ENCODE peak calls at places on chromosomes 2 and 18, in seven cellular contexts. T is H1, M is SK-N-SH, X is GM12878, Z is HCT116, O is K562, E is HepG2. F is an unnamed sample.

GRCh38 chr2:71748227-71748626 is 294.9 kb downstream of the DYSF start:
- DNase-seq in T (no peak), X (no peak), E (no peak), O (peak; percentile 87), M (no peak), Z (no peak), F (no peak)

GRCh38 chr2:196225213-196225612 is 53.8 kb upstream of the STK17B start:
- DNase-seq in Z (no peak), O (no peak), X (no peak), M (no peak), T (no peak), E (no peak), F (no peak)

GRCh38 chr18:27004056-27004829 is 138.7 kb upstream of the AQP4 start:
- DNase-seq in E (no peak), X (no peak), M (peak; percentile 33), T (no peak), Z (peak; percentile 2), O (no peak), F (peak; percentile 21)

GRCh38 chr2:45567974-45568789 is 42.9 kb downstream of the SRBD1 start:
- DNase-seq in M (no peak), E (no peak), O (peak; percentile 34), X (peak; percentile 85), Z (no peak), T (no peak), F (no peak)

GRCh38 chr18:73245345-73245744 is 377.6 kb upstream of the NETO1 start:
- DNase-seq in X (no peak), T (peak; percentile 47), E (no peak), Z (no peak), O (no peak), M (no peak), F (no peak)

GRCh38 chr2:226788881-226789485 is 10.6 kb downstream of the IRS1 start:
- DNase-seq in E (no peak), O (no peak), X (no peak), M (no peak), T (no peak), Z (no peak), F (no peak)

GRCh38 chr2:74457129-74457548 is 1.1 kb upstream of the WBP1 start:
- DNase-seq in X (no peak), M (no peak), O (no peak), E (no peak), T (no peak), Z (no peak), F (no peak)

GRCh38 chr18:70662588-70662987 is 373.7 kb downstream of the SOCS6 start:
- DNase-seq in X (no peak), T (no peak), M (no peak), E (no peak), Z (no peak), O (no peak), F (no peak)

GRCh38 chr2:29618024-29618423 is 303.4 kb downstream of the ALK start:
- DNase-seq in Z (no peak), X (no peak), E (peak; percentile 9), T (no peak), M (no peak), O (no peak), F (no peak)

GRCh38 chr2:120436885-120437603 is 91.1 kb downstream of the INHBB start:
- DNase-seq in M (peak; percentile 66), E (peak; percentile 80), X (no peak), Z (peak; percentile 50), T (peak; percentile 88), O (peak; percentile 40), F (peak; percentile 64)

GRCh38 chr2:160208662-160209229 is 8.7 kb upstream of the ITGB6 start:
- DNase-seq in E (no peak), T (no peak), X (no peak), Z (no peak), M (no peak), O (no peak), F (no peak)

GRCh38 chr2:96514521-96514920 is 9.4 kb upstream of the NEURL3 start:
- DNase-seq in Z (no peak), O (no peak), E (no peak), X (no peak), T (no peak), M (no peak), F (no peak)

GRCh38 chr2:200863655-200864205 is 728 bp downstream of the CLK1 start:
- DNase-seq in X (no peak), T (no peak), O (no peak), Z (no peak), M (no peak), E (no peak), F (no peak)

GRCh38 chr2:98465456-98466201 is 21.0 kb downstream of the INPP4A start:
- DNase-seq in E (no peak), T (no peak), O (peak; percentile 86), M (peak; percentile 83), X (peak; percentile 91), Z (no peak), F (no peak)

GRCh38 chr18:51193621-51194287 is 3.7 kb downstream of the MEX3C start:
- DNase-seq in Z (no peak), X (no peak), T (no peak), M (no peak), O (no peak), E (no peak), F (no peak)

GRCh38 chr2:232688201-232688600 is 8.9 kb upstream of the GIGYF2 start:
- DNase-seq in M (no peak), Z (no peak), T (no peak), E (no peak), X (no peak), O (no peak), F (no peak)

GRCh38 chr2:232687382-232688160 is 9.6 kb upstream of the GIGYF2 start:
- DNase-seq in M (no peak), O (no peak), Z (no peak), T (no peak), X (no peak), E (no peak), F (no peak)

GRCh38 chr2:232683368-232683767 is 13.8 kb upstream of the GIGYF2 start:
- DNase-seq in Z (no peak), O (no peak), X (no peak), E (no peak), T (no peak), M (no peak), F (peak; percentile 13)

GRCh38 chr2:232693344-232693743 is 3.8 kb upstream of the GIGYF2 start:
- DNase-seq in M (no peak), O (no peak), E (no peak), T (no peak), Z (no peak), X (no peak), F (no peak)

GRCh38 chr2:232689152-232689910 is 7.8 kb upstream of the GIGYF2 start:
- DNase-seq in T (no peak), X (no peak), M (peak; percentile 60), Z (no peak), O (peak; percentile 11), E (no peak), F (no peak)
- TF ChIP-seq JUND in T (no peak), X (no peak), M (no peak), Z (no peak), O (no peak), E (no peak), F (no peak)

GRCh38 chr2:109348645-109349554 is 219.9 kb downstream of the SH3RF3 start:
- DNase-seq in X (no peak), M (no peak), T (peak; percentile 37), O (no peak), Z (no peak), E (no peak), F (no peak)
- TF ChIP-seq JUND in X (no peak), M (no peak), T (no peak), O (no peak), Z (no peak), E (no peak), F (no peak)

DNA sequence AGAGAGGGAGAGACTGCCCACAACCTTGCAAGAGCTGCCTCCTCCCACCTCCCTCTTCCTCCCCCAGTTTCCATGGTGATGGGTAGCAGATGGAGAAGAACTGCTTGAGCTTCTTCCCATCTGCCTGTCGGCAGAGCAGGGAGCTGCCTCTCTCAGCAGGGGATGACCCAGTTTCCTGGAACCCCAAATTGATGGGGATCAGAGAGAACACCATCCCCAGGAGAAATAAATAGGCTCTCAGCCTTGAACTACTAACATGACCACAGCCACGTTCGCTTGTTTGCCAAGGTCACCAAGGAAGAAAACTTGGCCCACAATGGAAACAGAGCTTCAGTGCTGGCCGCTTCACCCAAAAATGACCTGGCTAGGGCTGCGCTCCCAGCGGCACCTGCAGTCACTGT is 82.2 kb downstream of the ADD2 start:
- DNase-seq in X (no peak), T (no peak), O (peak; percentile 59), E (no peak), Z (no peak), M (no peak), F (no peak)
- TF ChIP-seq JUND in X (no peak), T (no peak), O (no peak), E (no peak), Z (no peak), M (no peak), F (no peak)

DNA sequence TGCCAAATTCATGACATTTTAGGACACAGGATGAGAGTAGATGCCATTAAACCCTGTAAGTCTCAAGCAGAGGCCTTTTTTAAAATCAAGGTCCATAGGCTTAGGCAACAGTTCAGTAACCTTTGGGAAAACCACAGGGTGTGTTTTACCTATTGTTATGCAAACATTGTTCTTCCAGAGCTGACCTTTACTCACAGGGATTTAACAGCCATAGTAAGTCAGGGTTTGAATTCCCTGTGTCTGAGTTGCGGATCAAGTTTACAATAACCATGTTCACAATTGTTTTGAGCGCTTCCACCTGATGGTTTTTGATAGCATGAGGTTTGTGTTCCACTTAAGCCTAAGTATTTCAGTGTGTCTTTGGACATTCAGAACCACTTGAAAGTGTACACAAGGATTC is 160.1 kb upstream of the BOD1L2 start:
- DNase-seq in T (no peak), X (no peak), M (no peak), O (no peak), E (peak; percentile 64), Z (no peak), F (peak; percentile 1)
- TF ChIP-seq JUND in T (no peak), X (no peak), M (no peak), O (no peak), E (no peak), Z (no peak), F (no peak)

GRCh38 chr2:105404736-105405135 is 5.9 kb upstream of the FHL2 start:
- DNase-seq in E (no peak), X (no peak), M (no peak), O (no peak), T (no peak), Z (no peak), F (no peak)
- TF ChIP-seq JUND in E (no peak), X (no peak), M (no peak), O (no peak), T (no peak), Z (no peak), F (no peak)

F was measured in T47D.